ENCODE peak calls at places on chromosomes 3 and 15, in six cellular contexts. Y, W, A, Z, K and R are unnamed samples.

GRCh38 chr15:45089712-45090373 is 24.1 kb downstream of the DUOX2 start:
- DNase-seq in W (no peak), Z (no peak), A (no peak), Y (no peak), K (no peak), R (no peak)

GRCh38 chr3:133941390-133941789 is 45.7 kb upstream of the RAB6B start:
- DNase-seq in K (no peak), Z (peak), A (no peak), W (no peak), Y (peak), R (peak)

GRCh38 chr3:71219744-71220638 is 363.5 kb downstream of the FOXP1 start:
- DNase-seq in A (no peak), Z (no peak), K (peak), W (no peak), Y (no peak), R (no peak)

GRCh38 chr3:71247221-71247947 is 336.1 kb downstream of the FOXP1 start:
- DNase-seq in Y (peak), Z (peak), K (no peak), A (no peak), W (no peak), R (peak)

GRCh38 chr15:39270976-39271375 is 309.9 kb upstream of the THBS1 start:
- DNase-seq in K (no peak), A (no peak), W (no peak), Y (peak), Z (no peak), R (peak)

GRCh38 chr3:86180696-86181095 is 810.3 kb downstream of the VGLL3 start:
- DNase-seq in Z (no peak), A (no peak), K (no peak), Y (peak), W (no peak), R (no peak)

GRCh38 chr15:93451265-93451664 is 362.3 kb upstream of the RGMA start:
- DNase-seq in W (no peak), K (no peak), Z (no peak), A (no peak), Y (no peak), R (no peak)

GRCh38 chr3:51678685-51679084 is 7.6 kb downstream of the TEX264 start:
- DNase-seq in K (no peak), A (no peak), Y (no peak), W (no peak), Z (no peak), R (no peak)

GRCh38 chr15:88900309-88900981 is 5.1 kb upstream of the HAPLN3 start:
- DNase-seq in K (no peak), Z (no peak), W (no peak), A (no peak), Y (peak), R (peak)

GRCh38 chr3:158456114-158456513 is 114.9 kb upstream of the MLF1 start:
- DNase-seq in K (no peak), Z (no peak), A (no peak), Y (peak), W (no peak), R (no peak)

GRCh38 chr15:69046781-69047180 is 32.3 kb downstream of the NOX5 start:
- DNase-seq in K (no peak), W (no peak), Y (no peak), Z (no peak), A (no peak), R (no peak)

GRCh38 chr15:78061963-78062427 is 15.5 kb downstream of the TBC1D2B start:
- DNase-seq in Y (peak), K (peak), W (no peak), Z (no peak), A (peak), R (peak)

GRCh38 chr3:15693340-15693739 is 91.8 kb downstream of the BTD start:
- DNase-seq in A (no peak), Y (no peak), W (no peak), K (peak), Z (no peak), R (peak)

GRCh38 chr3:36944641-36945270 is at the start of gene TRANK1:
- DNase-seq in A (peak), K (peak), Y (peak), Z (peak), W (no peak), R (peak)

GRCh38 chr3:95434436-95434835 is 1371.6 kb downstream of the NSUN3 start:
- DNase-seq in W (no peak), Z (no peak), K (no peak), Y (no peak), A (no peak), R (no peak)

GRCh38 chr3:62538706-62539356 is 165.5 kb upstream of the FEZF2 start:
- DNase-seq in W (no peak), Y (no peak), A (no peak), Z (no peak), K (no peak), R (no peak)
- TF ChIP-seq CTCF in W (no peak), Y (no peak), A (no peak), Z (no peak), K (no peak), R (no peak)

GRCh38 chr3:13420051-13420816 is at the start of gene NUP210:
- DNase-seq in Z (no peak), Y (no peak), K (peak), W (no peak), A (peak), R (no peak)

GRCh38 chr3:13420817-13421755 is 964 bp upstream of the NUP210 start:
- DNase-seq in W (no peak), A (peak), Y (no peak), K (peak), Z (no peak), R (no peak)

GRCh38 chr3:13416002-13416793 is 3.9 kb downstream of the NUP210 start:
- DNase-seq in K (peak), Z (no peak), Y (no peak), A (peak), W (no peak), R (no peak)

GRCh38 chr3:13415236-13416001 is 4.7 kb downstream of the NUP210 start:
- DNase-seq in Z (no peak), K (no peak), W (no peak), A (no peak), Y (no peak), R (no peak)

DNA sequence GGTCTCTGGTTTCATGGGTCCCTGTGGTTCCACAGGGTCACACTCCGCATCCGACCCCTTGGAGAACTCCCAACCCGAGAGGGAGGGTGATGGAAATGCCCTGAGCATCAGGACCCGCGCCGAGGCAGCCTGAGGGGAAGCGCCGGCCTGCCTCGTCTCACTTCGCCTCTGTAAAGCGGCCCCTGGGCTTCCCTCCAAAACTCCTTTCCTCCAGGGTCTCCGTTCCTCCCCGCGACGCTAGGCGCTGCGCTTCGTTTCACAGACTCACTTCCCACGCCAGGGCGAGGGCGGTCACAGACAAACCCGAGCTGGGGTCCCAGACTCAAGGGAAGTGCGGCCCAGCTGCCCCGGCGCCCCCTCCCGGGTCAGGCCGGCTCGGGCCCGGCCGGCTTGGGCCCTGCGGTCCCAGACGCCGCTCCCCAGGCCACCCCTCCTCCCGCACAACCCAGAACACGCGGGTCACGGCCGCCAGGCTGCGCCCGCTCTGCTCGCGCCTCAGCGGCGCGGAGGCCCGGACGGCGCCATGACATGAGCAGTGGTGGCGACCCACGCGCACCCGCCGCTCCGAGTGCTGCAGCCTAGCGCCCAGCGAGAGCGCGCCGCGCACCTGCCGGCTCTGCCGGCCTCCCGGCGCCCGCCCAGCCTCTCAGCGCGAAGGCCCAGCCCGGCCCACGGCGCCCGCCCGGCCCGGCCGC is 619 bp downstream of the NUP210 start:
- DNase-seq in Z (no peak), W (no peak), K (peak), A (peak), Y (no peak), R (no peak)
- H3K4me3 ChIP-seq in Z (peak), W (no peak), K (peak), A (peak), Y (no peak), R (no peak)

DNA sequence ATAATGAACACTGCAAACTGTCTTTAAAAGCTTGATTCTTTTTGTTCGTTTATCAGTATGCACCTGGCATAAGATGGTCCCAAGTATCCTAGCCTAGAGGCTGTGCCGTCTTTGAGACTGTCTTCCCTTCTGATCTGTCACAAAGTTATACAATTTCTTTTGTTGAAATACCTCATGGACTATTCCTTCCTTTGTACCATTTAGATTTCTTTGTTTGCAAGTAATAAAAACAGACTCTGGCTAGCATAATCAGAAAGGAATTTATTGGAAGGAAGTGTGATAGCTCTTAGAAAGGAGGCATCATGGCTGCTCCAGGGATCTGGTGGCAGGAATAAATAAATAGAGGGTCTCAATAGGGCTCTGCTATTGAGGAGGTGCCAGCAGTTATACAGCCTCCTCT is 280.4 kb downstream of the SLC9A9 start:
- DNase-seq in K (no peak), A (no peak), Z (no peak), W (no peak), Y (no peak), R (no peak)
- TF ChIP-seq CTCF in K (no peak), A (no peak), Z (no peak), W (no peak), Y (no peak), R (no peak)

GRCh38 chr3:58324675-58325390 is 7.9 kb upstream of the PXK start:
- DNase-seq in Z (no peak), W (no peak), K (no peak), A (no peak), Y (no peak), R (no peak)

GRCh38 chr3:58325525-58325992 is 7.1 kb upstream of the PXK start:
- DNase-seq in K (no peak), Z (no peak), A (no peak), W (no peak), Y (peak), R (no peak)

GRCh38 chr3:58323795-58324674 is 8.7 kb upstream of the PXK start:
- DNase-seq in Y (peak), A (no peak), K (peak), Z (no peak), W (no peak), R (no peak)

GRCh38 chr3:58322793-58323192 is 9.9 kb upstream of the PXK start:
- DNase-seq in A (no peak), Z (no peak), K (no peak), Y (peak), W (no peak), R (no peak)

DNA sequence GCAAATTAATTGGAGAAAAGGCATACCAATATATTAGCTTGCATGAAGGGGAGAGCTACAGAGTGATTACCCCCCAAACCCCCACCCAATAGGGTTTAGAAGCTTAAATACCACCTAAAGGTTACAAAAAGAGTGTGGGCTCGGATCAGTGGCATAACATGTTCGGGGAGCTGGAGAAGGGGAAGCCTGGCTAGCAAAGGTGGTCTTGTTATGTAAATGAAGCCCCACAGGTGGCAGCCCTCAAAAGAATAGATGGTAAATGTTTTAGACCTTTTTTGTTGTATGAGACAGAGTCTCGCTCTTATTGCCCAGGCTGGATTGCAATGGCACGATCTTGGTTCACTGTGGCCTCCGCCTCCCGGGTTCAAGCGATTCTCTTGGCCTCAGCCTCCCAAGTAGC is 10.9 kb upstream of the PXK start:
- DNase-seq in Z (no peak), K (no peak), Y (no peak), W (no peak), A (no peak), R (no peak)
- H3K4me3 ChIP-seq in Z (no peak), K (no peak), Y (no peak), W (no peak), A (no peak), R (no peak)